ENCODE peak calls at places on chromosomes 11 and 22, in five cellular contexts. L is H1, E is HEK293T, M is HepG2, N is GM12878. I is an unnamed sample.

GRCh38 chr11:43989162-43989961 is 46.9 kb downstream of the C11orf96 start:
- DNase-seq in L (no peak), E (no peak), M (no peak), N (no peak), I (no peak)

GRCh38 chr11:15412054-15412453 is 297.3 kb downstream of the INSC start:
- DNase-seq in L (no peak), E (no peak), M (no peak), N (peak; percentile 7), I (no peak)

GRCh38 chr22:50118557-50119168 is 28.9 kb downstream of the MOV10L1 start:
- DNase-seq in L (no peak), E (no peak), M (peak; percentile 10), N (no peak), I (no peak)

GRCh38 chr11:27464155-27464759 is 8.3 kb downstream of the LGR4 start:
- DNase-seq in L (no peak), E (no peak), M (no peak), N (no peak), I (no peak)

GRCh38 chr22:36377022-36377631 is 10.6 kb downstream of the MYH9 start:
- DNase-seq in L (no peak), E (no peak), M (no peak), N (no peak), I (no peak)

GRCh38 chr11:121368504-121368903 is 75.9 kb downstream of the SC5D start:
- DNase-seq in L (no peak), E (no peak), M (no peak), N (peak; percentile 45), I (no peak)

GRCh38 chr22:25666308-25666707 is 75.7 kb upstream of the MYO18B start:
- DNase-seq in L (no peak), E (no peak), M (peak; percentile 95), N (no peak), I (no peak)

GRCh38 chr11:44366741-44367140 is 56.8 kb upstream of the ALX4 start:
- DNase-seq in L (no peak), E (no peak), M (no peak), N (no peak), I (peak; percentile 48)

GRCh38 chr11:126878892-126879291 is 121.7 kb downstream of the KIRREL3 start:
- DNase-seq in L (no peak), E (no peak), M (no peak), N (no peak), I (no peak)

GRCh38 chr11:115117931-115118479 is 386.2 kb downstream of the CADM1 start:
- DNase-seq in L (no peak), E (no peak), M (no peak), N (no peak), I (no peak)

GRCh38 chr11:12629601-12630313 is 44.5 kb upstream of the TEAD1 start:
- DNase-seq in L (no peak), E (no peak), M (no peak), N (no peak), I (no peak)

GRCh38 chr11:27244900-27245299 is 118.1 kb downstream of the CCDC34 start:
- DNase-seq in L (no peak), E (no peak), M (no peak), N (no peak), I (no peak)

GRCh38 chr11:2515401-2516275 is 70.8 kb downstream of the KCNQ1 start:
- DNase-seq in L (no peak), E (no peak), M (no peak), N (no peak), I (no peak)

GRCh38 chr11:27902981-27903624 is 202.8 kb upstream of the BDNF start:
- DNase-seq in L (no peak), E (no peak), M (no peak), N (no peak), I (no peak)

GRCh38 chr11:1228183-1228821 is 5.4 kb downstream of the MUC5B start:
- DNase-seq in L (peak; percentile 45), E (no peak), M (no peak), N (no peak), I (no peak)

DNA sequence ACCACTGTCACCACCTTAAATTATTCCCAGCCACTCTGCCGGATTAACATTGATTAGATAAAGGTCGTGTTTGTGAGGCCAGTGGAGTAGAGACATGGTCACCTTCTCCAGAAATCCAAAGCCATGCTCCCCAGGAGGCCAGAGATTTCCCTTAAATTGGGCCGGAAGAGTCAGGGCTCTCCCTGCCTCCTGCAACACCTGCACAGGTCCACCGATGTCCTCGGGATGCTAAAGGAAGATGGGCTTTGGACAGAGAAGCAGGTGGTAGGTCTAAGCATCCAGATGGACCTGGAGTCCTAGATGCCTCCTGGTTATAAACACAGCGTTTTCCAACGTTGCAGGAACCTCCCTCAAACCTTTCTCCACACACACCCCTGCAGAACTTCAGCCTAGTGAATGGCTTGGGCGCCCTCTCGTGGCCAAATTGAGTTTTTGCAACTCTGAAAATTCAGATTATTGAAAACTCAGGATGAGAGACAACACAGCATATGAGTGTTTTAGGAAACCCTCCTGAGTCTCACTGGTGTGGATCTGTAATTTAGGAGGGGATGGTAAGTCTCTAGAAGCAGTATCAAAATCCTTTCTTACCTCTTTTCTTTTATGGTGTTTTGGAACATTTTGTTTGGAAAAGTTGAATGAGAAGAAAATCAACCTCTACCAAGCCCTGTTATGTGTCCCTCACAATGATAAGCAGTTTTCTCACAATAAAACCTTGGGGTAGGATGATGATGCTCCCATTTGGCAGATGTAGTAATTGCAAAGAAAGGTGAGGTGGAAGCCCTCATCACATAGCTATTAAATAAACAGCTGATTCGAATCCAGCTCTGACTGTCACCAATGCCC is 109.6 kb downstream of the RRAS2 start:
- DNase-seq in L (peak; percentile 80), E (peak; percentile 69), M (peak; percentile 35), N (no peak), I (peak; percentile 51)
- TF ChIP-seq SUZ12 in L (no peak), E (no peak), M (no peak), N (no peak), I (no peak)

GRCh38 chr11:23252426-23252825 is 392.2 kb upstream of the CCDC179 start:
- DNase-seq in L (no peak), E (no peak), M (no peak), N (no peak), I (no peak)

GRCh38 chr11:23257556-23257955 is 397.3 kb upstream of the CCDC179 start:
- DNase-seq in L (no peak), E (no peak), M (no peak), N (no peak), I (no peak)

DNA sequence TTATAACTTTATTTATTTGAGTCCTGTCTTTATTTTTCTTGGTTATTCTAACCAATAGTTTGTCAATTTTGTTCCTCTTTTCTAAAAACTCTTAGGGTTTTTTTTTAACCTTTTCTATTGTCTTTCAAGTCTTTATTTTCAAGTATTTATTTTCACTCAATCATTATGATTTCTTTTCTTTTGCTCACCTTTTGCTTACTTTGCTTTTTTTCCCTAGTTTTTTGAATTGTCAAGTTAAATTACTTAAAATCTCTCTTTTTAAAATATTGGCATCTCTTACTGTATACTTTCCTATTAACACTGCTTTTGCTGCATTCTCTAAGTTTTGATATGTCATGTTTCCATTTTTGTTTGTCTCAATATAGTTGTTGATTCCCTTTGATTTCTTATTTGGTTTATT is 396.8 kb upstream of the CCDC179 start:
- DNase-seq in L (no peak), E (no peak), M (no peak), N (no peak), I (no peak)
- TF ChIP-seq SUZ12 in L (no peak), E (no peak), M (no peak), N (no peak), I (no peak)

DNA sequence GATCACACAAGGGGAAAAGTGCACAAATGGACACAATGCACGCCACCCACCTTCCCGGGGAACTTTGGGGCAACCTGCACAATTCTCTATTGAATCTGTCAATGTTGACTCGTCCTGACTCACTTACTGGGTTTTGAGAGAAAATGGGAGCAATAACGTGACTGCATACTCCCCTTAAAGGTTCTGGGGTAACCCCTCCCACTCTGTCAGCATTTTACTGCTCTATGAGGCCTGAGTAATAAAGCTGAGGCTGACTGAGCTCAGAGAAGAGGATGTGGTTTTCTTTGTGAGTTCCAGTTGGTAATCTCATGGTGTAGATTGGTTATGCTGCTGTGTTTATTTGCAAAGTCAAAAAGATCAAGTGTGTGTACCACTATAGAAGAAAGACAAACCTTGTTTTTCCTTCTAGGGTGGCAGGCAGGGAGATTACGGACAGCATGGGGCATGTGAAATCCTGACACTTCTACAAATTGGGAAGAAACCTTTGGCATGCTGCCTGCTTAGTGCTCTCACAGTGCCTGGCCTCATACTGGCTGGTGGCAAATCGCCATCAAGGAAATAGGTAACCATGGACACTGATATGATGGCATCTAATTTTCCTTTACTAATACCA is 16.1 kb upstream of the APOA1 start:
- DNase-seq in L (no peak), E (no peak), M (no peak), N (peak; percentile 90), I (no peak)
- TF ChIP-seq SUZ12 in L (no peak), E (no peak), M (no peak), N (no peak), I (no peak)

GRCh38 chr22:42145175-42145574 is 14.6 kb upstream of the CYP2D6 start:
- DNase-seq in L (no peak), E (no peak), M (no peak), N (no peak), I (no peak)
- TF ChIP-seq SUZ12 in L (no peak), E (no peak), M (no peak), N (no peak), I (no peak)

GRCh38 chr11:96246718-96247540 is 96.1 kb downstream of the MAML2 start:
- DNase-seq in L (no peak), E (no peak), M (peak; percentile 86), N (no peak), I (no peak)
- TF ChIP-seq SUZ12 in L (no peak), E (no peak), M (no peak), N (no peak), I (no peak)

DNA sequence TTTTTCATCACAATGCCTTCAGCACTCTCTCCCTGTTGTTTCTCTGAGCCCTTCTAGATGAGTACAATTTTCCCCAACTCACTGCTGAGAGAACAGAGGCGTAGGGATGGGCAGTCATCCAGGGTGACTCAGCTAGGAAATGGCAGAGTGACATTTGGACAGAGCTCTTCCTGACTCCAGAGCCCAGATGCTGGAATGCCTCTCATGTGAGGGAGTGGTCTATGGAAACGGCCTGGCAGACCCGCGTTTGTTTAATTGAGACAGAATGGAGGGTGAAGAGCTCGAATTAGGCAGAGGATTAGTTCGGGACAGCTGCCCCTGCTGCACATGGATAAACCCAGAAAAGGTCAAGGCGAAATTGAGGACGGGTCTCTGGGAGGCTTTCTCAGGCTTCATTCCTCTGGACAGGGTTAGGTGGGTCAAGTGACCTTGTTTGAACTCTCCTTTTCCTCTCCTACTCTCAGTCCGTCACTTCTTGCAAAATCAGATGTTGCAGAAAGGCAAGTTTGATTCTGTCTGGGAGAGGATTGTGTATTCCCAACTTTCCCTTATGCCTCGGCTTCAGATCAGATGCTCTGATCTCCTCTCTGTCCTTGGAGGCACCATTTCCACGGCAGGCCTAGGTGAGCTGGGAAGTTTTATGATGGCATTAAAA is 7.6 kb upstream of the LMO2 start:
- DNase-seq in L (no peak), E (no peak), M (no peak), N (no peak), I (no peak)
- TF ChIP-seq SUZ12 in L (no peak), E (no peak), M (no peak), N (no peak), I (no peak)

GRCh38 chr22:34437140-34437539 is 516.9 kb upstream of the LARGE1 start:
- DNase-seq in L (no peak), E (no peak), M (no peak), N (no peak), I (no peak)
- TF ChIP-seq SUZ12 in L (no peak), E (no peak), M (no peak), N (no peak), I (no peak)

I was measured in NT2/D1.